ENCODE peak calls at places on chromosomes 2 and 18, in eight cellular contexts. C is tibial artery, O is spleen, V is neural progenitor cell, D is gastrocnemius medialis, G is lower lobe of right lung, J is A549, E is H9. Y is an unnamed sample. For H3K4me1, the result is how much of the 10 kb centered on the place peaks cover.

GRCh38 chr18:58161659-58162058 is 117.6 kb downstream of the NEDD4L start:
- DNase-seq in C (no peak), O (no peak), V (peak), D (no peak), G (no peak), J (peak), E (peak), Y (no peak)

GRCh38 chr2:238285653-238286082 is 2.7 kb downstream of the PER2 start:
- DNase-seq in C (peak), O (no peak), V (peak), D (peak), G (peak), J (peak), E (peak), Y (peak)

GRCh38 chr2:55598056-55598795 is 19.2 kb downstream of the PPP4R3B start:
- DNase-seq in C (no peak), O (no peak), V (no peak), D (no peak), G (no peak), J (no peak), E (no peak), Y (no peak)

GRCh38 chr2:172095905-172096660 is 6.6 kb downstream of the DLX2 start:
- DNase-seq in C (no peak), O (peak), V (peak), D (no peak), G (no peak), J (no peak), E (no peak), Y (no peak)

GRCh38 chr18:13218376-13219011 is at the start of gene LDLRAD4:
- DNase-seq in C (peak), O (no peak), V (peak), D (peak), G (no peak), J (no peak), E (peak), Y (peak)

GRCh38 chr2:201794261-201794660 is 12.1 kb upstream of the CDK15 start:
- DNase-seq in C (no peak), O (no peak), V (no peak), D (no peak), G (no peak), J (no peak), E (no peak), Y (no peak)

GRCh38 chr2:19648583-19648982 is 253.2 kb downstream of the TTC32 start:
- DNase-seq in C (no peak), O (no peak), V (no peak), D (no peak), G (no peak), J (peak), E (no peak), Y (no peak)

GRCh38 chr2:68253211-68254068 is 1.1 kb upstream of the PPP3R1 start:
- DNase-seq in C (no peak), O (no peak), V (peak), D (no peak), G (no peak), J (peak), E (no peak), Y (no peak)

GRCh38 chr18:36187826-36188721 is 777 bp downstream of the MOCOS start:
- DNase-seq in C (no peak), O (peak), V (peak), D (peak), G (peak), J (peak), E (peak), Y (no peak)

GRCh38 chr18:63185979-63186378 is 133.6 kb downstream of the BCL2 start:
- DNase-seq in C (no peak), O (no peak), V (no peak), D (no peak), G (no peak), J (no peak), E (no peak), Y (no peak)

GRCh38 chr18:77102246-77103040 is 30.1 kb downstream of the MBP start:
- DNase-seq in C (no peak), O (no peak), V (no peak), D (no peak), G (no peak), J (no peak), E (no peak), Y (no peak)

GRCh38 chr2:135052042-135052876 is at the start of gene RAB3GAP1:
- DNase-seq in C (peak), O (peak), V (peak), D (peak), G (peak), J (peak), E (peak), Y (peak)

GRCh38 chr2:85754313-85755095 is 713 bp downstream of the ATOH8 start:
- DNase-seq in C (peak), O (no peak), V (peak), D (no peak), G (peak), J (peak), E (peak), Y (peak)

GRCh38 chr2:114426111-114426510 is 16.3 kb upstream of the DPP10 start:
- DNase-seq in C (peak), O (no peak), V (no peak), D (no peak), G (no peak), J (no peak), E (no peak), Y (no peak)

GRCh38 chr2:73640537-73640936 is 1.7 kb downstream of the NAT8 start:
- DNase-seq in C (no peak), O (no peak), V (no peak), D (no peak), G (no peak), J (no peak), E (no peak), Y (no peak)

DNA sequence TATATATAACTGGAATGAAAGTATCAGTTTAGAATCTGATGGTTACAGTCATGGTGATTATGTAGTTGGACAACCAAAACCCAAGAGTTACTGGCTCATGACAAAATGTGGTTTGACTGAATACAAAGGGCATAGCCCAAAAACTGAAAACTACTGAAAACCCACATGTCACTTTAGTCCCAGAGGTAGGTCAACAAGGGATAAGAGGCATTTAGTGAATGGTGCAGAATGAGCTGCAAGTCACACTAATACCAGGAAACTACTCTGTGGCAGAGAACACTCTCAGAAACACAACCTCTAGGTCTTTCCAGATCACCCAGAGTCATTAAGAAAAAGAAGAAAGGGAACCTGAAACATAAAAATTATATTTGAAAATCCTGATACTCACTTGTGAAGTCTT is 154.5 kb downstream of the AGPS start:
- DNase-seq in C (no peak), O (no peak), V (no peak), D (no peak), G (no peak), J (no peak), E (no peak), Y (no peak)
- H3K4me1 ChIP-seq in C (under half), O (under half), V (under half), D (under half), G (under half), J (under half), E (under half), Y (under half)

GRCh38 chr2:240554767-240555493 is 2.9 kb downstream of the ANKMY1 start:
- DNase-seq in C (no peak), O (peak), V (peak), D (no peak), G (peak), J (no peak), E (no peak), Y (no peak)
- H3K4me1 ChIP-seq in C (under half), O (half or more), V (under half), D (under half), G (under half), J (under half), E (under half), Y (under half)

DNA sequence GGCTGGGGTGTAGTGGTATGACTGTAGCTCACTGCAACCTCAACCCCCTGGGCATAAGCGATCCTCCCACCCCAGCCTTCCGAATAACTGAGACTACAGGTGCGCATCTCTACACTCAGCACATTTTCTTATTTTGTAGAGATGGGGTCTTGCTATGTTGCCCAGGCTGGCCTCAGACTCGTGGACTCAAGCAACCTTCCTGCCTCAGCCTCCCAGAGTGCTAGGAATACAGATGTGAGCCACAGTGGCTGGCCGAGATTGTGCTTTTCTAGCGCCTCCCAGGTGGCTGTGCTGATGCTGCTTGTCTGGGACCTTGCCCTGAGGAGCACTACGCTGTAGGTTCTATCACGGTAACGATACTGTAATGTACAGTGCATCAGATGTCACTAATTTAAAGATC is 155.6 kb downstream of the AGAP1 start:
- DNase-seq in C (no peak), O (no peak), V (no peak), D (no peak), G (no peak), J (no peak), E (no peak), Y (no peak)
- H3K4me1 ChIP-seq in C (under half), O (under half), V (under half), D (under half), G (under half), J (under half), E (under half), Y (under half)

GRCh38 chr2:14288016-14288415 is 344.5 kb upstream of the LRATD1 start:
- DNase-seq in C (no peak), O (no peak), V (no peak), D (no peak), G (no peak), J (peak), E (no peak), Y (no peak)
- H3K4me1 ChIP-seq in C (under half), O (under half), V (under half), D (under half), G (under half), J (under half), E (under half), Y (under half)

Y was measured in mucosa of descending colon.